ENCODE peak calls at places on chromosomes 12 and 14, in six cellular contexts. One of them, this sample, is unnamed.

GRCh38 chr12:14185441-14186192 is 179.9 kb upstream of the ATF7IP start:
- DNase-seq in H1: peak; percentile 60
- DNase-seq in mesendoderm: peak; percentile 72
- DNase-seq in mesenchymal stem cell: peak; percentile 36
- DNase-seq in H9: peak; percentile 67
- DNase-seq in neuronal stem cell: peak; percentile 57
- DNase-seq in this sample: peak; percentile 38

GRCh38 chr14:93917141-93917540 is 10.0 kb upstream of the FAM181A start:
- DNase-seq in H9: no peak
- DNase-seq in H1: no peak
- DNase-seq in mesendoderm: no peak
- DNase-seq in mesenchymal stem cell: no peak
- DNase-seq in neuronal stem cell: no peak
- DNase-seq in this sample: no peak

GRCh38 chr12:53505086-53505485 is 2.2 kb downstream of the NPFF start:
- DNase-seq in neuronal stem cell: no peak
- DNase-seq in mesenchymal stem cell: no peak
- DNase-seq in mesendoderm: no peak
- DNase-seq in H9: no peak
- DNase-seq in H1: no peak
- DNase-seq in this sample: peak; percentile 49

GRCh38 chr12:40105265-40105514 is 691 bp downstream of the SLC2A13 start:
- DNase-seq in mesenchymal stem cell: no peak
- DNase-seq in H1: no peak
- DNase-seq in H9: no peak
- DNase-seq in mesendoderm: no peak
- DNase-seq in neuronal stem cell: peak; percentile 33
- DNase-seq in this sample: no peak

GRCh38 chr14:93103392-93104080 is 12.2 kb downstream of the ITPK1 start:
- DNase-seq in mesendoderm: no peak
- DNase-seq in mesenchymal stem cell: peak; percentile 15
- DNase-seq in H9: no peak
- DNase-seq in H1: no peak
- DNase-seq in neuronal stem cell: no peak
- DNase-seq in this sample: no peak

GRCh38 chr12:49824886-49825285 is 3.3 kb downstream of the NCKAP5L start:
- DNase-seq in neuronal stem cell: no peak
- DNase-seq in mesendoderm: no peak
- DNase-seq in mesenchymal stem cell: peak; percentile 81
- DNase-seq in H1: no peak
- DNase-seq in H9: no peak
- DNase-seq in this sample: peak; percentile 83

GRCh38 chr14:59919582-59920377 is at the start of gene LRRC9:
- DNase-seq in H1: peak; percentile 89
- DNase-seq in mesendoderm: peak; percentile 99
- DNase-seq in mesenchymal stem cell: peak; percentile 55
- DNase-seq in neuronal stem cell: peak; percentile 87
- DNase-seq in H9: peak; percentile 98
- DNase-seq in this sample: no peak

GRCh38 chr14:37118673-37119366 is 53.6 kb downstream of the SLC25A21 start:
- DNase-seq in H9: no peak
- DNase-seq in H1: no peak
- DNase-seq in mesenchymal stem cell: no peak
- DNase-seq in neuronal stem cell: no peak
- DNase-seq in mesendoderm: peak; percentile 11
- DNase-seq in this sample: no peak

GRCh38 chr12:91211869-91212268 is 29.3 kb upstream of the DCN start:
- DNase-seq in neuronal stem cell: no peak
- DNase-seq in mesendoderm: no peak
- DNase-seq in H1: no peak
- DNase-seq in H9: no peak
- DNase-seq in mesenchymal stem cell: no peak
- DNase-seq in this sample: peak; percentile 43

GRCh38 chr12:91964501-91964900 is 181.1 kb downstream of the BTG1 start:
- DNase-seq in H9: no peak
- DNase-seq in mesendoderm: no peak
- DNase-seq in neuronal stem cell: no peak
- DNase-seq in H1: no peak
- DNase-seq in mesenchymal stem cell: peak; percentile 29
- DNase-seq in this sample: peak; percentile 27

GRCh38 chr12:104294845-104295674 is 8.5 kb upstream of the EID3 start:
- DNase-seq in H1: no peak
- DNase-seq in mesenchymal stem cell: no peak
- DNase-seq in H9: no peak
- DNase-seq in mesendoderm: peak; percentile 46
- DNase-seq in neuronal stem cell: no peak
- DNase-seq in this sample: no peak

GRCh38 chr12:3727354-3727753 is 25.6 kb downstream of the CRACR2A start:
- DNase-seq in mesendoderm: no peak
- DNase-seq in H9: no peak
- DNase-seq in neuronal stem cell: no peak
- DNase-seq in H1: no peak
- DNase-seq in mesenchymal stem cell: no peak
- DNase-seq in this sample: no peak

GRCh38 chr14:93520053-93520607 is 89.4 kb downstream of the UNC79 start:
- DNase-seq in H9: no peak
- DNase-seq in mesendoderm: peak; percentile 45
- DNase-seq in neuronal stem cell: no peak
- DNase-seq in mesenchymal stem cell: no peak
- DNase-seq in H1: no peak
- DNase-seq in this sample: no peak

GRCh38 chr12:10851243-10851858 is 2.1 kb upstream of the PRR4 start:
- DNase-seq in mesendoderm: no peak
- DNase-seq in neuronal stem cell: no peak
- DNase-seq in H1: no peak
- DNase-seq in mesenchymal stem cell: no peak
- DNase-seq in H9: no peak
- DNase-seq in this sample: no peak

GRCh38 chr12:121793501-121793835 is at the start of gene RHOF:
- DNase-seq in H1: no peak
- DNase-seq in H9: no peak
- DNase-seq in neuronal stem cell: no peak
- DNase-seq in mesendoderm: no peak
- DNase-seq in mesenchymal stem cell: no peak
- DNase-seq in this sample: no peak
- H2BK120ac ChIP-seq in H1: no peak within 1 kb of the TSS
- H2BK120ac ChIP-seq in H9: no peak within 1 kb of the TSS
- H2BK120ac ChIP-seq in neuronal stem cell: no peak within 1 kb of the TSS
- H2BK120ac ChIP-seq in mesendoderm: no peak within 1 kb of the TSS
- H2BK120ac ChIP-seq in mesenchymal stem cell: no peak within 1 kb of the TSS
- H2BK120ac ChIP-seq in this sample: peak within 1 kb of the TSS; percentile 55

GRCh38 chr12:113221997-113222729 is 899 bp downstream of the TPCN1 start:
- DNase-seq in H9: no peak
- DNase-seq in mesenchymal stem cell: no peak
- DNase-seq in neuronal stem cell: no peak
- DNase-seq in H1: peak; percentile 53
- DNase-seq in mesendoderm: no peak
- DNase-seq in this sample: no peak
- H3K18ac ChIP-seq in H9: peak overlapping the region; percentile 52
- H3K18ac ChIP-seq in mesenchymal stem cell: peak overlapping the region; percentile 96
- H3K18ac ChIP-seq in neuronal stem cell: peak overlapping the region; percentile 97
- H3K18ac ChIP-seq in H1: peak overlapping the region; percentile 60
- H3K18ac ChIP-seq in mesendoderm: no peak overlapping the region
- H3K18ac ChIP-seq in this sample: peak overlapping the region; percentile 72

DNA sequence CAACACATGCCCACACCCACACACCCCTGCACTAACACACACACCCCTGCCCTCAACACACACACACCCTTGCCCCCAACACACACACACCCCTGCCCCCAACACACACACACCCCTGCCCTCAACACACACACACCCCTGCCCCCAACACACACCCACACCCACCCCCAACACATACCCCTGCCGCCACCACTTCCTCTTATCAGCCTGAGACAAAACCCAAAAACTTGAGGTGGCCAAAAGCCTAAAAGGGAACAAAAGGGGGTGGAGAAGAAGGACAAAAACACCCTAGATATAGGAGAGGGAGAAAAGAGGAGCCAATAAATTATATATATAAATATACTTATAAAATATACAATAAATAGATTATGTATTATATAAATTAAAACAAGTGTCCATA is 9.1 kb upstream of the DEGS2 start:
- DNase-seq in H1: no peak
- DNase-seq in mesendoderm: no peak
- DNase-seq in neuronal stem cell: no peak
- DNase-seq in H9: no peak
- DNase-seq in mesenchymal stem cell: no peak
- DNase-seq in this sample: no peak
- H2BK15ac ChIP-seq in H1: no peak overlapping the region
- H2BK15ac ChIP-seq in mesendoderm: no peak overlapping the region
- H2BK15ac ChIP-seq in neuronal stem cell: no peak overlapping the region
- H2BK15ac ChIP-seq in H9: no peak overlapping the region
- H2BK15ac ChIP-seq in mesenchymal stem cell: no peak overlapping the region
- H2BK15ac ChIP-seq in this sample: no peak overlapping the region

DNA sequence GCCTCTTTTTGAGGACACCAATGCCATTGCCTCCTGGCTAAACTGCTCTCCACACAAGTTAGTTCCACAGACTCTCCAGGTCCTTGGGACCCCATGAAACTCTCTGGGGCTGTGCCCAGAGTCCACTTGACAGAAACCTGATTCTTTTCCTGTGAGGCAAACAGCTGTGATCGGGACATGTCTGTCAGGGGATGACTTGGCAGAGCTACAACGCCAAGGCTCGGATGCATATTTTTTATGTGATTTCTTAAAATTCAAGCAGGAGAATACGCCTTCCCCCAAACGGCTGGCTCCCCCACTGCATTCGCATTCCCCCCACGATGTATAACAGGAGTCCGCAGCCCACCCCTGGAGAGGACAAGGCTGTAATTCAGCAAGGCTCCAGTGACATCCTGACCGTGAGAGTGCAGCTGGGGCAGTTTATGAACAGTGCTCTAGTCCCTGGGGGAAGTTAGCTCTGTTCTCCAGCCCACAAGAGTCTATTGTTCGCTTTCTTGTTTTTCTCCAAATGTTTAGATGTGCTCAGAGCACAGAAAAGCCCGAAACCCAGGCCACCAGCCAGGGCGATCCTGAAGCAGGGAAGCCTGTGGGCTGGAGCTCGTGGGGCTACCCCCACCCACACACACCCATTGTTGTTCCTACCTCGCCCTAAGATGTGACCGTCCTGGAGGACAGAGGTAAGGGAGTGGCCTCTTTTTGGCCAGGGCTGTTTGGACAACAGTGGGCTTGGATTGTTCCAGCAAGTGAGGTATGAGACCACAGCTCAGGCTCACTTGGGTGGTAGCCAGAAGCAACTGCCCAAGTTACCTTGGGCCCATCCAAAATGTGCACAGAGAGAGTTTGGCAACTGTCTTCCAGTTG is 159.5 kb downstream of the ZFP36L1 start:
- DNase-seq in neuronal stem cell: no peak
- DNase-seq in H1: peak; percentile 38
- DNase-seq in H9: peak; percentile 20
- DNase-seq in mesenchymal stem cell: no peak
- DNase-seq in mesendoderm: no peak
- DNase-seq in this sample: no peak
- H2BK120ac ChIP-seq in neuronal stem cell: no peak overlapping the region
- H2BK120ac ChIP-seq in H1: no peak overlapping the region
- H2BK120ac ChIP-seq in H9: no peak overlapping the region
- H2BK120ac ChIP-seq in mesenchymal stem cell: peak overlapping the region; percentile 91
- H2BK120ac ChIP-seq in mesendoderm: no peak overlapping the region
- H2BK120ac ChIP-seq in this sample: peak overlapping the region; percentile 66

This sample was measured in IMR-90.